ENCODE peak calls at places on chromosome 3, in six cellular contexts. F is activated CD4-positive, CD25-positive, alpha-beta regulatory T cell; H is NCI-H345; G is naive thymus-derived CD8-positive, alpha-beta T cell; E is IMR-90; D is AG09319. A is an unnamed sample.
A peak's percentile ranks its signal among the peaks of the same experiment; 100 is the strongest.

GRCh38 chr3:98246142-98246541 is 17.9 kb upstream of the OR5H6 start:
- DNase-seq in F (no peak), H (no peak), G (no peak), E (no peak), D (no peak), A (no peak)

GRCh38 chr3:136819784-136820640 is 1.1 kb downstream of the SLC35G2 start:
- DNase-seq in F (peak; percentile 10), H (peak; percentile 33), G (no peak), E (peak; percentile 69), D (no peak), A (peak; percentile 57)

GRCh38 chr3:32819581-32820348 is 2.0 kb downstream of the TRIM71 start:
- DNase-seq in F (no peak), H (no peak), G (no peak), E (no peak), D (no peak), A (no peak)

GRCh38 chr3:170307998-170308398 is 49.5 kb upstream of the SKIL start:
- DNase-seq in F (no peak), H (no peak), G (no peak), E (peak; percentile 79), D (no peak), A (peak; percentile 5)

GRCh38 chr3:64141476-64141875 is 83.8 kb downstream of the PRICKLE2 start:
- DNase-seq in F (no peak), H (no peak), G (no peak), E (peak; percentile 35), D (no peak), A (peak; percentile 15)

GRCh38 chr3:138946554-138947302 is at the start of the genes FOXL2 and FOXL2NB:
- DNase-seq in F (no peak), H (no peak), G (no peak), E (peak; percentile 48), D (peak; percentile 42), A (peak; percentile 90)

GRCh38 chr3:189276481-189277190 is 104.9 kb downstream of the TPRG1 start:
- DNase-seq in F (no peak), H (no peak), G (no peak), E (peak; percentile 28), D (peak; percentile 16), A (peak; percentile 94)

GRCh38 chr3:132626955-132627354 is 29.9 kb downstream of the ACKR4 start:
- DNase-seq in F (no peak), H (no peak), G (no peak), E (no peak), D (no peak), A (no peak)

GRCh38 chr3:189563841-189564563 is 67.2 kb upstream of the TP63 start:
- DNase-seq in F (no peak), H (no peak), G (no peak), E (peak; percentile 78), D (peak; percentile 46), A (peak; percentile 88)

GRCh38 chr3:14496351-14496750 is 43.8 kb downstream of the GRIP2 start:
- DNase-seq in F (no peak), H (no peak), G (no peak), E (no peak), D (no peak), A (no peak)

GRCh38 chr3:53261712-53262111 is 5.9 kb upstream of the TKT start:
- DNase-seq in F (no peak), H (no peak), G (no peak), E (no peak), D (no peak), A (no peak)

GRCh38 chr3:149462653-149463052 is 11.8 kb upstream of the TM4SF4 start:
- DNase-seq in F (no peak), H (no peak), G (no peak), E (peak; percentile 49), D (no peak), A (peak; percentile 63)

GRCh38 chr3:14201881-14202684 is 23.5 kb downstream of the LSM3 start:
- DNase-seq in F (no peak), H (no peak), G (no peak), E (no peak), D (no peak), A (peak; percentile 68)